ENCODE peak calls at places on chromosomes 3 and 15, in four cellular contexts. One of them, this sample, is unnamed.

GRCh38 chr3:38564631-38565338 is 68.6 kb downstream of the EXOG start:
- DNase-seq in K562: no peak
- DNase-seq in left cardiac atrium: no peak
- DNase-seq in cardiac fibroblast: no peak
- DNase-seq in this sample: no peak

GRCh38 chr15:39248204-39248603 is 332.7 kb upstream of the THBS1 start:
- DNase-seq in K562: no peak
- DNase-seq in cardiac fibroblast: peak
- DNase-seq in left cardiac atrium: peak
- DNase-seq in this sample: no peak

GRCh38 chr15:99167640-99168039 is 62.8 kb downstream of the SYNM start:
- DNase-seq in K562: no peak
- DNase-seq in cardiac fibroblast: no peak
- DNase-seq in left cardiac atrium: no peak
- DNase-seq in this sample: no peak

GRCh38 chr3:130609166-130609574 is 92.2 kb downstream of the COL6A6 start:
- DNase-seq in cardiac fibroblast: peak
- DNase-seq in K562: no peak
- DNase-seq in left cardiac atrium: peak
- DNase-seq in this sample: no peak

GRCh38 chr15:48366574-48367312 is 35.5 kb downstream of the DUT start:
- DNase-seq in left cardiac atrium: no peak
- DNase-seq in K562: no peak
- DNase-seq in cardiac fibroblast: peak
- DNase-seq in this sample: no peak

GRCh38 chr3:120780977-120781376 is 38.4 kb downstream of the GTF2E1 start:
- DNase-seq in cardiac fibroblast: peak
- DNase-seq in K562: no peak
- DNase-seq in left cardiac atrium: no peak
- DNase-seq in this sample: no peak

GRCh38 chr3:188421836-188422540 is 268.0 kb downstream of the LPP start:
- DNase-seq in cardiac fibroblast: no peak
- DNase-seq in left cardiac atrium: no peak
- DNase-seq in K562: no peak
- DNase-seq in this sample: no peak

GRCh38 chr3:112467584-112467983 is 31.7 kb downstream of the BTLA start:
- DNase-seq in K562: no peak
- DNase-seq in cardiac fibroblast: no peak
- DNase-seq in left cardiac atrium: no peak
- DNase-seq in this sample: no peak

GRCh38 chr3:100401674-100402036 is 316 bp downstream of the LNP1 start:
- DNase-seq in cardiac fibroblast: peak
- DNase-seq in K562: peak
- DNase-seq in left cardiac atrium: peak
- DNase-seq in this sample: peak

GRCh38 chr3:84601303-84601702 is 357.5 kb upstream of the CADM2 start:
- DNase-seq in cardiac fibroblast: no peak
- DNase-seq in K562: no peak
- DNase-seq in left cardiac atrium: no peak
- DNase-seq in this sample: peak